ENCODE peak calls at places on chromosomes 4 and X, in five cellular contexts. D is transverse colon, N is upper lobe of left lung, S is stomach, J is sigmoid colon. Z is an unnamed sample.

GRCh38 chr4:25723409-25723808 is 67.8 kb downstream of the SLC34A2 start:
- DNase-seq in N (no peak), J (no peak), S (peak; percentile 18), D (no peak), Z (no peak)

GRCh38 chr4:7893539-7893938 is 46.1 kb downstream of the AFAP1 start:
- DNase-seq in S (no peak), J (no peak), D (no peak), N (no peak), Z (no peak)

GRCh38 chr4:134243742-134244713 is 42.4 kb upstream of the PABPC4L start:
- DNase-seq in N (no peak), J (peak; percentile 50), D (no peak), S (no peak), Z (peak; percentile 70)

GRCh38 chrX:27186671-27187070 is 276.5 kb downstream of the PPP4R3C start:
- DNase-seq in D (peak; percentile 9), N (peak; percentile 25), S (no peak), J (no peak), Z (no peak)

GRCh38 chrX:130012683-130013082 is 30.2 kb downstream of the BCORL1 start:
- DNase-seq in D (no peak), S (no peak), J (no peak), N (no peak), Z (no peak)

GRCh38 chr4:39814403-39815185 is 116.7 kb downstream of the UBE2K start:
- DNase-seq in S (no peak), D (no peak), J (no peak), N (no peak), Z (no peak)

GRCh38 chr4:128353791-128354190 is 66.2 kb upstream of the PGRMC2 start:
- DNase-seq in J (no peak), D (no peak), N (no peak), S (no peak), Z (no peak)

GRCh38 chr4:122163767-122164166 is 11.6 kb downstream of the BLTP1 start:
- DNase-seq in D (no peak), J (no peak), N (no peak), S (no peak), Z (no peak)

GRCh38 chrX:118116308-118117068 is at the start of gene KLHL13:
- DNase-seq in J (peak; percentile 76), S (no peak), N (no peak), D (peak; percentile 26), Z (peak; percentile 62)

GRCh38 chrX:40245411-40246140 is 147.8 kb upstream of the BCOR start:
- DNase-seq in J (no peak), D (no peak), S (no peak), N (no peak), Z (no peak)

GRCh38 chr4:2837110-2837903 is 6.3 kb upstream of the ADD1 start:
- DNase-seq in S (peak; percentile 22), J (peak; percentile 57), N (peak; percentile 21), D (peak; percentile 7), Z (no peak)

GRCh38 chr4:2835978-2836377 is 7.7 kb upstream of the ADD1 start:
- DNase-seq in J (peak; percentile 58), N (peak; percentile 18), S (peak; percentile 19), D (peak; percentile 8), Z (no peak)

GRCh38 chr4:2836391-2836859 is 7.2 kb upstream of the ADD1 start:
- DNase-seq in D (peak; percentile 4), N (no peak), J (peak; percentile 62), S (peak; percentile 19), Z (no peak)

GRCh38 chr4:2837904-2838496 is 5.6 kb upstream of the ADD1 start:
- DNase-seq in D (peak; percentile 53), S (peak; percentile 37), J (peak; percentile 76), N (peak; percentile 62), Z (no peak)

GRCh38 chr4:2839060-2839459 is 4.6 kb upstream of the ADD1 start:
- DNase-seq in N (no peak), J (no peak), D (no peak), S (no peak), Z (no peak)
- TF ChIP-seq EP300 in N (no peak), J (no peak), D (no peak), S (no peak), Z (no peak)

GRCh38 chr4:112318239-112319142 is 21.3 kb downstream of the ALPK1 start:
- DNase-seq in J (no peak), N (no peak), D (no peak), S (no peak), Z (no peak)
- TF ChIP-seq POLR2A in J (no peak), N (no peak), D (no peak), S (no peak), Z (no peak)

DNA sequence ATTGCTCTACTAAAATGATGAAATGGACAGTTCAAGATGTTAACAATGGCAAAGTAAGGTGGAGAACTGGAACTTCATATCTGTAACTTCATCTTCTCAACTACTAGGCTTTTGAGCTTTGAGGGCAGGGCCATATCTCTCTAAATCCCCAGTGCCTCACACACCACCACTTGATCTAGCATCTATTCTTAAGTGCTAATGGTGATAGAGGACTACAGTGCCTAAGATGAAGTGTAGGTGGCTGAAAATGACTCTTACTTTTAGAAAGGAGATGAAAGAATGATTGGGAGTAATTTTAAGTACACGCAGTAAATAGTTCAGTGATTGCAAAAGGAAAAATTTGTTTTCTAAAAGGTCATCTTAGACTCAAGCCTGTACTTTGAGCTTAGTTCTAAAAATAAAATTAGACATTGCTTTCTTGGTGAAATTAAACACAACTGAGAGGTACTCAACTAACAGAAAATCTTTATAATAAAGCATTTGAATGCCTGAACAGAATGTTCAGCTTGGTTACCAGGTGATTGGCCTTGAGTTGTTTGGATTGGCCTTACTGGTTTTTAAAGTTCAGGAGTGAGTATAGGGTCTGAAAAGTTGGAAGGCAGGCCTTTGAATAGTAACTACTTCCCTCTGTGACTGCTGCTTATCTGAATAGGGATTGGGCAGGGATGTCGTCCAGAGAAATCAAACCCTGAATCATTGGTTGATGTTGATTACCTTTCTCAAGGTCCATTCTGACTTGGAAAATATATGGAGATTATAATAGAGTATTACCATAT is 45.4 kb downstream of the DIAPH2 start:
- DNase-seq in N (no peak), J (no peak), D (no peak), S (no peak), Z (no peak)
- H3K27ac ChIP-seq in N (no peak overlapping the region), J (no peak overlapping the region), D (no peak overlapping the region), S (no peak overlapping the region), Z (no peak overlapping the region)

DNA sequence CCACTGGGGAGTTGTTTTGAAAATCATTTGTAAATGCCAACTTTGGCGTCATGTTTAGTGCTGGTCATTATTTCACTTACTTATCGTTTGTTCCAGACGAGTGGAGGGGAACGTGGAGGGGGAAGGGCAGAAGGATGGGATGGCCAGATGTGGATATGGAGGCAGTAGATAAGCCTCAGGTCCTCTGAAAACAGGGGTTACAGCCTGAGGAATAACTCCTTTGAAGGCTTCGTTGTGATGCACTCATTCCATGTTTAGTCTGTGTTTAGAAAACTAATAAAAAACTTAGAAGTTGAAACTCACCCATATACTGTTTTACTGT is 1.1 kb downstream of the MOB1B start:
- DNase-seq in D (no peak), S (no peak), N (no peak), J (no peak), Z (no peak)
- TF ChIP-seq EP300 in D (no peak), S (no peak), N (no peak), J (no peak), Z (no peak)

GRCh38 chrX:65668362-65669310 is 1.2 kb downstream of the MSN start:
- DNase-seq in S (peak; percentile 30), J (peak; percentile 90), N (peak; percentile 83), D (peak; percentile 61), Z (no peak)
- TF ChIP-seq POLR2A in S (no peak), J (peak; percentile 24), N (no peak), D (no peak), Z (no peak)

GRCh38 chr4:168537086-168537485 is 40.2 kb downstream of the PALLD start:
- DNase-seq in J (no peak), D (no peak), S (no peak), N (no peak), Z (no peak)

GRCh38 chr4:168540865-168541607 is 44.2 kb downstream of the PALLD start:
- DNase-seq in D (no peak), J (no peak), N (no peak), S (no peak), Z (no peak)

GRCh38 chr4:168541608-168541953 is 44.7 kb downstream of the PALLD start:
- DNase-seq in D (no peak), S (no peak), J (no peak), N (no peak), Z (no peak)

GRCh38 chr4:168537556-168537955 is 40.7 kb downstream of the PALLD start:
- DNase-seq in S (no peak), D (no peak), N (no peak), J (no peak), Z (no peak)

GRCh38 chr4:168540086-168540864 is 43.4 kb downstream of the PALLD start:
- DNase-seq in N (no peak), S (no peak), J (no peak), D (no peak), Z (no peak)
- H3K27ac ChIP-seq in N (no peak overlapping the region), S (no peak overlapping the region), J (no peak overlapping the region), D (no peak overlapping the region), Z (no peak overlapping the region)

GRCh38 chrX:108221481-108221880 is 129.9 kb downstream of the ATG4A start:
- DNase-seq in D (no peak), N (no peak), J (no peak), S (no peak), Z (no peak)

GRCh38 chrX:108223606-108224005 is 132.0 kb downstream of the ATG4A start:
- DNase-seq in D (no peak), J (no peak), S (no peak), N (no peak), Z (no peak)

GRCh38 chrX:108225456-108225730 is 133.8 kb downstream of the ATG4A start:
- DNase-seq in N (no peak), S (no peak), D (no peak), J (no peak), Z (no peak)

GRCh38 chrX:108224218-108224617 is 132.6 kb downstream of the ATG4A start:
- DNase-seq in N (no peak), S (no peak), J (no peak), D (no peak), Z (no peak)

GRCh38 chrX:108224727-108225455 is 133.3 kb downstream of the ATG4A start:
- DNase-seq in J (no peak), D (no peak), S (no peak), N (no peak), Z (no peak)
- TF ChIP-seq EP300 in J (no peak), D (no peak), S (no peak), N (no peak), Z (no peak)

GRCh38 chr4:90057091-90057490 is 70.1 kb upstream of the CCSER1 start:
- DNase-seq in J (no peak), S (no peak), D (no peak), N (no peak), Z (no peak)
- TF ChIP-seq POLR2A in J (no peak), S (no peak), D (no peak), N (no peak), Z (no peak)

GRCh38 chr4:37645736-37646135 is 40.4 kb downstream of the RELL1 start:
- DNase-seq in N (no peak), D (no peak), S (no peak), J (no peak), Z (no peak)

GRCh38 chr4:37651781-37652377 is 34.3 kb downstream of the RELL1 start:
- DNase-seq in N (no peak), D (no peak), J (no peak), S (no peak), Z (no peak)

GRCh38 chr4:37644962-37645361 is 41.2 kb downstream of the RELL1 start:
- DNase-seq in D (no peak), N (no peak), J (no peak), S (no peak), Z (no peak)

GRCh38 chr4:37646237-37646636 is 39.9 kb downstream of the RELL1 start:
- DNase-seq in S (no peak), D (no peak), J (no peak), N (no peak), Z (no peak)

GRCh38 chr4:37648084-37648817 is 37.9 kb downstream of the RELL1 start:
- DNase-seq in S (peak; percentile 77), J (peak; percentile 71), N (peak; percentile 73), D (peak; percentile 74), Z (peak; percentile 68)
- H3K27ac ChIP-seq in S (peak overlapping the region; percentile 73), J (no peak overlapping the region), N (no peak overlapping the region), D (peak overlapping the region; percentile 57), Z (no peak overlapping the region)